ENCODE peak calls at places on chromosome 4, in six cellular contexts. One of them, this sample, is unnamed.

GRCh38 chr4:30943356-30943755 is 223.2 kb downstream of the PCDH7 start:
- DNase-seq in sigmoid colon: no peak
- DNase-seq in H1: no peak
- DNase-seq in K562: no peak
- DNase-seq in stomach: no peak
- DNase-seq in HCT116: no peak
- DNase-seq in this sample: no peak

GRCh38 chr4:6873792-6874461 is 35.7 kb upstream of the TBC1D14 start:
- DNase-seq in H1: no peak
- DNase-seq in sigmoid colon: peak
- DNase-seq in stomach: peak
- DNase-seq in K562: peak
- DNase-seq in HCT116: peak
- DNase-seq in this sample: peak

GRCh38 chr4:4574792-4575191 is 32.9 kb upstream of the STX18 start:
- DNase-seq in sigmoid colon: no peak
- DNase-seq in stomach: no peak
- DNase-seq in H1: no peak
- DNase-seq in K562: no peak
- DNase-seq in HCT116: peak
- DNase-seq in this sample: no peak

GRCh38 chr4:25949166-25949748 is 35.2 kb downstream of the SMIM20 start:
- DNase-seq in K562: no peak
- DNase-seq in HCT116: no peak
- DNase-seq in sigmoid colon: no peak
- DNase-seq in H1: no peak
- DNase-seq in stomach: no peak
- DNase-seq in this sample: no peak

GRCh38 chr4:85952518-85952917 is 407.3 kb downstream of the MAPK10 start:
- DNase-seq in K562: no peak
- DNase-seq in HCT116: no peak
- DNase-seq in sigmoid colon: no peak
- DNase-seq in stomach: no peak
- DNase-seq in H1: no peak
- DNase-seq in this sample: no peak

GRCh38 chr4:176779421-176779820 is 13.3 kb downstream of the VEGFC start:
- DNase-seq in sigmoid colon: no peak
- DNase-seq in K562: no peak
- DNase-seq in HCT116: no peak
- DNase-seq in stomach: no peak
- DNase-seq in H1: no peak
- DNase-seq in this sample: no peak

GRCh38 chr4:62571494-62571893 is 1371.4 kb downstream of the ADGRL3 start:
- DNase-seq in sigmoid colon: no peak
- DNase-seq in stomach: no peak
- DNase-seq in HCT116: no peak
- DNase-seq in H1: no peak
- DNase-seq in K562: no peak
- DNase-seq in this sample: no peak

GRCh38 chr4:102665527-102665926 is 95.2 kb downstream of the MANBA start:
- DNase-seq in HCT116: no peak
- DNase-seq in stomach: no peak
- DNase-seq in sigmoid colon: no peak
- DNase-seq in K562: no peak
- DNase-seq in H1: no peak
- DNase-seq in this sample: no peak

GRCh38 chr4:100842856-100843255 is 325.0 kb upstream of the EMCN start:
- DNase-seq in stomach: no peak
- DNase-seq in H1: no peak
- DNase-seq in HCT116: no peak
- DNase-seq in K562: no peak
- DNase-seq in sigmoid colon: no peak
- DNase-seq in this sample: no peak

GRCh38 chr4:19729873-19730735 is 521.6 kb upstream of the SLIT2 start:
- DNase-seq in H1: no peak
- DNase-seq in HCT116: no peak
- DNase-seq in stomach: no peak
- DNase-seq in sigmoid colon: no peak
- DNase-seq in K562: no peak
- DNase-seq in this sample: no peak

GRCh38 chr4:95107635-95108034 is 349.9 kb downstream of the BMPR1B start:
- DNase-seq in stomach: peak
- DNase-seq in H1: no peak
- DNase-seq in K562: no peak
- DNase-seq in sigmoid colon: no peak
- DNase-seq in HCT116: peak
- DNase-seq in this sample: no peak

GRCh38 chr4:53929955-53930798 is 134.2 kb downstream of the CHIC2 start:
- DNase-seq in H1: peak
- DNase-seq in stomach: peak
- DNase-seq in HCT116: peak
- DNase-seq in sigmoid colon: peak
- DNase-seq in K562: peak
- DNase-seq in this sample: peak

GRCh38 chr4:21195682-21196081 is 495.4 kb downstream of the PACRGL start:
- DNase-seq in stomach: no peak
- DNase-seq in HCT116: no peak
- DNase-seq in K562: no peak
- DNase-seq in sigmoid colon: no peak
- DNase-seq in H1: no peak
- DNase-seq in this sample: no peak

GRCh38 chr4:84939111-84939510 is 27.4 kb downstream of the WDFY3 start:
- DNase-seq in K562: no peak
- DNase-seq in H1: no peak
- DNase-seq in stomach: no peak
- DNase-seq in sigmoid colon: no peak
- DNase-seq in HCT116: no peak
- DNase-seq in this sample: no peak

GRCh38 chr4:6694177-6694901 is 661 bp downstream of the S100P start:
- DNase-seq in K562: no peak
- DNase-seq in HCT116: no peak
- DNase-seq in stomach: no peak
- DNase-seq in H1: no peak
- DNase-seq in sigmoid colon: no peak
- DNase-seq in this sample: no peak

GRCh38 chr4:78622253-78622979 is 70.8 kb downstream of the ANXA3 start:
- DNase-seq in HCT116: no peak
- DNase-seq in sigmoid colon: no peak
- DNase-seq in stomach: no peak
- DNase-seq in H1: no peak
- DNase-seq in K562: peak
- DNase-seq in this sample: no peak

GRCh38 chr4:10113362-10114047 is 3.1 kb downstream of the WDR1 start:
- DNase-seq in stomach: no peak
- DNase-seq in H1: no peak
- DNase-seq in HCT116: no peak
- DNase-seq in K562: no peak
- DNase-seq in sigmoid colon: no peak
- DNase-seq in this sample: no peak

GRCh38 chr4:10109995-10110670 is 6.5 kb downstream of the WDR1 start:
- DNase-seq in HCT116: no peak
- DNase-seq in H1: no peak
- DNase-seq in K562: no peak
- DNase-seq in stomach: no peak
- DNase-seq in sigmoid colon: no peak
- DNase-seq in this sample: no peak

GRCh38 chr4:10112658-10113284 is 3.8 kb downstream of the WDR1 start:
- DNase-seq in H1: no peak
- DNase-seq in stomach: no peak
- DNase-seq in K562: no peak
- DNase-seq in HCT116: no peak
- DNase-seq in sigmoid colon: no peak
- DNase-seq in this sample: no peak

GRCh38 chr4:10108818-10109783 is 7.5 kb downstream of the WDR1 start:
- DNase-seq in sigmoid colon: no peak
- DNase-seq in H1: no peak
- DNase-seq in K562: no peak
- DNase-seq in stomach: no peak
- DNase-seq in HCT116: no peak
- DNase-seq in this sample: no peak

DNA sequence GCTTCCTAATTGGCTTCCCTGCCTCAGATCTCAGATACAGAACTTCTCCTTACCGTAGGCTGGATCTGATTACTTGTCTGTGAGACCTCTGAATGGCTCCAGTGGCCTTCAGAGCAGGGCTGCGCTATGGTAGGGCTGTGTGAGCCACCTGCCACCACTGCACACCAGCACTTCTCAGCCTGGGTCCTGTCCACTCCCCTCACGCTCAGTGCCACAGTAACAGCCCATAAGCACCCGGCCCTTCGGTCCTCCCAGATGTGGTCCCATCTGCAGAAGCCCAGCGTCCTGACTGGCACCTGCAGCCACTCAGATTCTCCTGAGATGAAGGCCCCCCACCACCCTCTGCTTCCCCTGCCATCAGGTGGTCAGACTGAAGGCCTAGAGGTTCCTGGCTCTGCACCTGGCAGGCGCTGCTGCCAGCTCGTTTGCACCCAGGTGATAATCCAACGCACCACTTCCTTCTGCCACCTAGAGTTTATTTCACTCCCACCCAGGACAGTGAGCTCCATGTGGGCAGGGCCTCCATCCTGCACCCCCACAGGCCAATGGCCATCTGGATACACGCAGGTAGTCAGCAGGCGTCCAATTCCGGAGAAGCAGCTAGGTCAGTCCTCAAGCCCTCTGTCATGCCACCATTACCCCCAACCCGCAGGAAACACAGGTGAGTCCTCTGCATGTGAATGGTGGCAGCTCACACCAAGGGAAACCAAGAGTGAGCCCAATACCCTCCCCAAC is 5.4 kb downstream of the WDR1 start:
- DNase-seq in sigmoid colon: no peak
- DNase-seq in K562: no peak
- DNase-seq in stomach: no peak
- DNase-seq in HCT116: no peak
- DNase-seq in H1: no peak
- DNase-seq in this sample: no peak
- TF ChIP-seq POLR2AphosphoS5 in sigmoid colon: no peak
- TF ChIP-seq POLR2AphosphoS5 in K562: peak
- TF ChIP-seq POLR2AphosphoS5 in stomach: no peak
- TF ChIP-seq POLR2AphosphoS5 in HCT116: no peak
- TF ChIP-seq POLR2AphosphoS5 in H1: peak
- TF ChIP-seq POLR2AphosphoS5 in this sample: no peak

GRCh38 chr4:705278-706082 is at the start of gene PCGF3:
- DNase-seq in K562: peak
- DNase-seq in H1: peak
- DNase-seq in stomach: peak
- DNase-seq in HCT116: peak
- DNase-seq in sigmoid colon: peak
- DNase-seq in this sample: peak
- TF ChIP-seq POLR2AphosphoS5 in K562: peak
- TF ChIP-seq POLR2AphosphoS5 in H1: no peak
- TF ChIP-seq POLR2AphosphoS5 in stomach: peak
- TF ChIP-seq POLR2AphosphoS5 in HCT116: peak
- TF ChIP-seq POLR2AphosphoS5 in sigmoid colon: peak
- TF ChIP-seq POLR2AphosphoS5 in this sample: peak

DNA sequence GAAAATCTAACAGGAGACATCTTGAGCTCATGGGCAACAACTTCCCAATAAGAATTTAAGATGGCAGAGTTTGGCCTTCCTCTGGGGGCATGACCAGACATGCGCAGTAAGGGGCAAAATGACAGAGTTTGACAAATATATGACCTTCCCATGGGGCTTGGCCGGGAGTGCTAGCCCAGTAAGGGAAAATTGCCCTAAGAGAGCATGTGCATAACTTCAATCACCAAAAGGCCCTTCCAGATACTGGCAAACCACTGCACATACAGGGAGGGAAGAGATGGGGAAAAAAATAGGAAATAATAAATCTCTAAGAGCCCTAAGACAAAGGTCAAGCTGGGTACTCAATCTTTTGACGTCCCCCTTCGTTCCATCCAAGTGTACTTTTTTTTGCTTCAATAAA is 13.4 kb downstream of the TIFA start:
- DNase-seq in H1: no peak
- DNase-seq in K562: no peak
- DNase-seq in sigmoid colon: no peak
- DNase-seq in HCT116: no peak
- DNase-seq in stomach: no peak
- DNase-seq in this sample: no peak
- TF ChIP-seq POLR2AphosphoS5 in H1: no peak
- TF ChIP-seq POLR2AphosphoS5 in K562: no peak
- TF ChIP-seq POLR2AphosphoS5 in sigmoid colon: no peak
- TF ChIP-seq POLR2AphosphoS5 in HCT116: peak
- TF ChIP-seq POLR2AphosphoS5 in stomach: no peak
- TF ChIP-seq POLR2AphosphoS5 in this sample: no peak

DNA sequence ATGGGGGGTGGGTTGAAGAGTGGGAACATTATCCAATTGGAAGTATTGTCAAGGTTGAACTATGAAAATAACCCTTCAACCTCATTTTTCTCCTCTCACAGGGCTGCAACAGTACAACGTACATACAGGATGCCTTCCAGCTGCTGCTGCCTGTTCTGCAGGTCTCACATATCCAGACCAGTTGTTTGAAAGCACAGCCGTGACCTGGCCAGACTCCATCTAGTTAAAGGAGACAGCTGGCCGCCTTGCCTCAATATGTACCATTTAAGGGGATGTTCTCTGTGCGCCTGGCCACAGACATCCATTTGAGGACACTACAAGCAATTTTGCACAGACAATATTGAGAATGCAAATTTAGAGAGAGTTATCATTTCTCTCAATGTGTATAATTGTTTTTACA is 75.7 kb downstream of the FAM114A1 start:
- DNase-seq in stomach: peak
- DNase-seq in sigmoid colon: peak
- DNase-seq in HCT116: no peak
- DNase-seq in K562: no peak
- DNase-seq in H1: no peak
- DNase-seq in this sample: peak
- TF ChIP-seq POLR2AphosphoS5 in stomach: peak
- TF ChIP-seq POLR2AphosphoS5 in sigmoid colon: peak
- TF ChIP-seq POLR2AphosphoS5 in HCT116: no peak
- TF ChIP-seq POLR2AphosphoS5 in K562: no peak
- TF ChIP-seq POLR2AphosphoS5 in H1: no peak
- TF ChIP-seq POLR2AphosphoS5 in this sample: no peak

GRCh38 chr4:48129307-48130014 is 4.6 kb downstream of the TXK start:
- DNase-seq in K562: no peak
- DNase-seq in stomach: no peak
- DNase-seq in HCT116: no peak
- DNase-seq in H1: no peak
- DNase-seq in sigmoid colon: no peak
- DNase-seq in this sample: peak

GRCh38 chr4:48127882-48128394 is 6.1 kb downstream of the TXK start:
- DNase-seq in H1: peak
- DNase-seq in HCT116: peak
- DNase-seq in sigmoid colon: no peak
- DNase-seq in stomach: peak
- DNase-seq in K562: peak
- DNase-seq in this sample: peak

GRCh38 chr4:48127231-48127881 is 6.7 kb downstream of the TXK start:
- DNase-seq in sigmoid colon: no peak
- DNase-seq in H1: no peak
- DNase-seq in K562: no peak
- DNase-seq in stomach: no peak
- DNase-seq in HCT116: no peak
- DNase-seq in this sample: no peak

GRCh38 chr4:48124870-48125269 is 9.2 kb downstream of the TXK start:
- DNase-seq in stomach: no peak
- DNase-seq in H1: no peak
- DNase-seq in sigmoid colon: no peak
- DNase-seq in HCT116: no peak
- DNase-seq in K562: no peak
- DNase-seq in this sample: no peak

GRCh38 chr4:48126621-48127020 is 7.4 kb downstream of the TXK start:
- DNase-seq in stomach: no peak
- DNase-seq in H1: no peak
- DNase-seq in sigmoid colon: no peak
- DNase-seq in K562: peak
- DNase-seq in HCT116: no peak
- DNase-seq in this sample: no peak
- TF ChIP-seq POLR2AphosphoS5 in stomach: no peak
- TF ChIP-seq POLR2AphosphoS5 in H1: no peak
- TF ChIP-seq POLR2AphosphoS5 in sigmoid colon: no peak
- TF ChIP-seq POLR2AphosphoS5 in K562: peak
- TF ChIP-seq POLR2AphosphoS5 in HCT116: no peak
- TF ChIP-seq POLR2AphosphoS5 in this sample: no peak

This sample was measured in upper lobe of left lung.